ENCODE peak calls at places on chromosomes 6 and 20, in ten cellular contexts. T, P, I, W, D, F, A, Z, E and Y are unnamed samples.

GRCh38 chr20:24616258-24617079 is 147.0 kb downstream of the SYNDIG1 start:
- DNase-seq in A (peak; percentile 30), W (no peak), F (no peak), P (no peak), E (no peak), T (peak; percentile 32), I (no peak), D (no peak), Z (no peak), Y (no peak)

GRCh38 chr20:23086056-23086551 is at the start of gene CD93:
- DNase-seq in E (no peak), T (no peak), W (no peak), A (no peak), D (no peak), I (no peak), Z (no peak), P (no peak), F (no peak), Y (peak; percentile 41)

GRCh38 chr6:48111575-48111974 is 578 bp upstream of the PTCHD4 start:
- DNase-seq in I (no peak), W (no peak), Z (no peak), E (no peak), P (peak; percentile 19), T (no peak), F (no peak), D (no peak), A (no peak), Y (peak; percentile 8)

GRCh38 chr6:40319124-40319523 is 268.0 kb downstream of the LRFN2 start:
- DNase-seq in E (no peak), T (no peak), A (no peak), D (no peak), P (no peak), F (no peak), W (no peak), Z (no peak), I (no peak), Y (no peak)

GRCh38 chr6:45643136-45643535 is 265.4 kb upstream of the SUPT3H start:
- DNase-seq in P (no peak), Z (no peak), A (no peak), F (no peak), D (no peak), W (no peak), T (no peak), E (no peak), I (no peak), Y (no peak)

GRCh38 chr20:63293456-63293855 is 470 bp downstream of the COL20A1 start:
- DNase-seq in I (no peak), P (no peak), E (no peak), Z (no peak), A (no peak), F (no peak), D (peak; percentile 3), W (no peak), T (no peak), Y (no peak)

GRCh38 chr20:41425180-41425884 is 58.7 kb upstream of the EMILIN3 start:
- DNase-seq in D (peak; percentile 70), E (no peak), P (no peak), Z (peak; percentile 30), T (no peak), W (no peak), I (no peak), A (no peak), F (no peak), Y (peak; percentile 22)

GRCh38 chr20:4812216-4812615 is 90.5 kb downstream of the PRND start:
- DNase-seq in I (no peak), A (no peak), T (no peak), D (no peak), P (no peak), Z (no peak), F (no peak), E (no peak), W (no peak), Y (no peak)

GRCh38 chr6:15623282-15624116 is 39.3 kb downstream of the DTNBP1 start:
- DNase-seq in W (no peak), D (peak; percentile 39), P (peak; percentile 14), T (no peak), A (peak; percentile 15), I (peak; percentile 11), E (no peak), F (no peak), Z (peak; percentile 52), Y (peak; percentile 50)

GRCh38 chr20:60087563-60088105 is 129.4 kb downstream of the CDH26 start:
- DNase-seq in D (peak; percentile 9), T (no peak), W (no peak), I (no peak), E (no peak), P (no peak), A (no peak), F (no peak), Z (no peak), Y (no peak)

GRCh38 chr6:108699290-108700041 is 138.7 kb downstream of the FOXO3 start:
- DNase-seq in A (peak; percentile 12), D (no peak), I (peak; percentile 31), E (no peak), F (no peak), Z (no peak), P (no peak), W (no peak), T (no peak), Y (peak; percentile 37)

GRCh38 chr6:132614554-132614953 is 9.5 kb downstream of the TAAR2 start:
- DNase-seq in W (no peak), A (no peak), P (no peak), E (no peak), T (no peak), I (no peak), Z (no peak), F (no peak), D (no peak), Y (no peak)

GRCh38 chr20:38127011-38127621 is 38.0 kb downstream of the TGM2 start:
- DNase-seq in F (no peak), W (no peak), D (peak; percentile 91), E (no peak), P (no peak), Z (peak; percentile 64), T (peak; percentile 88), I (peak; percentile 53), A (no peak), Y (peak; percentile 80)

GRCh38 chr20:15310361-15310760 is 972.9 kb upstream of the FLRT3 start:
- DNase-seq in Z (no peak), P (no peak), A (no peak), I (no peak), E (no peak), F (no peak), D (peak; percentile 3), T (no peak), W (no peak), Y (no peak)

GRCh38 chr20:24950836-24951525 is 1.9 kb downstream of the CST7 start:
- DNase-seq in E (no peak), Z (peak; percentile 39), P (no peak), A (peak; percentile 5), W (no peak), F (no peak), I (no peak), T (peak; percentile 39), D (no peak), Y (no peak)

GRCh38 chr6:135182993-135183531 is 2.0 kb downstream of the MYB start:
- DNase-seq in A (peak; percentile 63), T (no peak), E (peak; percentile 59), F (no peak), I (no peak), Z (peak; percentile 11), W (peak; percentile 67), D (no peak), P (peak; percentile 35), Y (no peak)

GRCh38 chr6:86193821-86194220 is 551.1 kb upstream of the SYNCRIP start:
- DNase-seq in W (no peak), D (no peak), I (no peak), Z (no peak), E (no peak), F (no peak), T (no peak), P (no peak), A (no peak), Y (no peak)

GRCh38 chr20:59084041-59084841 is 41.7 kb upstream of the PRELID3B start:
- DNase-seq in I (no peak), A (no peak), W (no peak), F (no peak), E (no peak), T (no peak), Z (no peak), D (no peak), P (no peak), Y (no peak)

GRCh38 chr20:5001174-5002076 is at the start of gene SLC23A2:
- DNase-seq in W (peak; percentile 53), A (peak; percentile 17), D (peak; percentile 33), I (peak; percentile 53), T (no peak), E (peak; percentile 91), P (peak; percentile 31), Z (peak; percentile 92), F (no peak), Y (no peak)